ENCODE peak calls at places on chromosomes 2 and 18, in six cellular contexts. N, J, S, V, E and F are unnamed samples.

GRCh38 chr18:23894661-23895175 is 119.8 kb upstream of the TTC39C start:
- DNase-seq in N (no peak), J (no peak), S (no peak), V (no peak), E (no peak), F (no peak)

GRCh38 chr18:23226386-23226785 is 91.1 kb downstream of the CABLES1 start:
- DNase-seq in N (peak), J (no peak), S (peak), V (no peak), E (no peak), F (no peak)

GRCh38 chr2:231452799-231453508 is 11.3 kb downstream of the NCL start:
- DNase-seq in N (no peak), J (no peak), S (peak), V (peak), E (no peak), F (no peak)

GRCh38 chr18:31241900-31242409 is 76.0 kb upstream of the DSG1 start:
- DNase-seq in N (no peak), J (no peak), S (no peak), V (peak), E (peak), F (no peak)

GRCh38 chr18:58569490-58569911 is 59.4 kb downstream of the ALPK2 start:
- DNase-seq in N (peak), J (no peak), S (no peak), V (no peak), E (no peak), F (no peak)

GRCh38 chr2:225022188-225022587 is 20.1 kb downstream of the DOCK10 start:
- DNase-seq in N (no peak), J (no peak), S (no peak), V (no peak), E (no peak), F (no peak)

GRCh38 chr2:147524912-147525311 is 319.9 kb upstream of the ACVR2A start:
- DNase-seq in N (no peak), J (no peak), S (no peak), V (no peak), E (no peak), F (no peak)

GRCh38 chr2:80075719-80076118 is 228.8 kb downstream of the LRRTM1 start:
- DNase-seq in N (no peak), J (no peak), S (no peak), V (no peak), E (no peak), F (no peak)

GRCh38 chr2:196939381-196939780 is 12.9 kb upstream of the PGAP1 start:
- DNase-seq in N (peak), J (no peak), S (peak), V (no peak), E (no peak), F (no peak)

GRCh38 chr2:237209885-237210284 is 124.2 kb downstream of the COPS8 start:
- DNase-seq in N (peak), J (no peak), S (no peak), V (no peak), E (no peak), F (no peak)

GRCh38 chr2:237208373-237209045 is 122.8 kb downstream of the COPS8 start:
- DNase-seq in N (peak), J (no peak), S (peak), V (no peak), E (no peak), F (no peak)

GRCh38 chr2:237205551-237205950 is 119.9 kb downstream of the COPS8 start:
- DNase-seq in N (no peak), J (no peak), S (no peak), V (no peak), E (no peak), F (no peak)

GRCh38 chr2:237209046-237209375 is 123.3 kb downstream of the COPS8 start:
- DNase-seq in N (no peak), J (no peak), S (no peak), V (no peak), E (no peak), F (no peak)

DNA sequence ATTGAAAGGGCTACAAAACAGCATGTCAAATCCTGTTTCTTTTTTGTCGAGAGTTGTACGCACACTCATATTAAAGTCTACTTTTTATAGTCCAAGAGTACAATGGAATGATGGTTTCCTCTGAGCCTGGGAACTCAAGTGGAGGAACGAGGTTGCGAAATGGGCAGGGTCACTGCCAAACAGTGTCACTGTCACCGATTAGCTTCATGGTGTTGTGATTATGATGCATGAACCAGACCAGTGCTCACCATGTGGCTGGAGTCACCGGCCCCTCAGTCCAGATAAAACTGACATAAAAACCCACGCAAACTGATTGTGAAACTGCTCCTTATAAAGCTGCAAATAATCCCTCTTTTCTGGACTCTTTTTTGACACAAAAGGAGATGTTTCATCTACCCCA is 122.0 kb downstream of the COPS8 start:
- DNase-seq in N (peak), J (no peak), S (peak), V (no peak), E (no peak), F (no peak)
- H3K9ac ChIP-seq in N (peak), J (no peak), S (no peak), V (no peak), E (no peak), F (no peak)

GRCh38 chr2:105397025-105397722 is 1.7 kb downstream of the FHL2 start:
- DNase-seq in N (peak), J (no peak), S (no peak), V (no peak), E (peak), F (no peak)
- H3K4me3 ChIP-seq in N (peak), J (no peak), S (peak), V (no peak), E (peak), F (peak)

GRCh38 chr2:10302479-10303173 is at the start of gene HPCAL1:
- DNase-seq in N (peak), J (peak), S (peak), V (peak), E (peak), F (peak)

GRCh38 chr2:10297950-10298349 is 4.8 kb upstream of the HPCAL1 start:
- DNase-seq in N (peak), J (no peak), S (peak), V (no peak), E (peak), F (no peak)

GRCh38 chr2:10301946-10302478 is 692 bp upstream of the HPCAL1 start:
- DNase-seq in N (no peak), J (no peak), S (no peak), V (peak), E (no peak), F (no peak)

GRCh38 chr2:10300997-10301945 is 1.4 kb upstream of the HPCAL1 start:
- DNase-seq in N (no peak), J (no peak), S (no peak), V (no peak), E (no peak), F (no peak)

GRCh38 chr2:10300328-10300920 is 2.3 kb upstream of the HPCAL1 start:
- DNase-seq in N (no peak), J (no peak), S (no peak), V (no peak), E (no peak), F (no peak)
- H3K9ac ChIP-seq in N (no peak), J (no peak), S (no peak), V (no peak), E (no peak), F (no peak)

DNA sequence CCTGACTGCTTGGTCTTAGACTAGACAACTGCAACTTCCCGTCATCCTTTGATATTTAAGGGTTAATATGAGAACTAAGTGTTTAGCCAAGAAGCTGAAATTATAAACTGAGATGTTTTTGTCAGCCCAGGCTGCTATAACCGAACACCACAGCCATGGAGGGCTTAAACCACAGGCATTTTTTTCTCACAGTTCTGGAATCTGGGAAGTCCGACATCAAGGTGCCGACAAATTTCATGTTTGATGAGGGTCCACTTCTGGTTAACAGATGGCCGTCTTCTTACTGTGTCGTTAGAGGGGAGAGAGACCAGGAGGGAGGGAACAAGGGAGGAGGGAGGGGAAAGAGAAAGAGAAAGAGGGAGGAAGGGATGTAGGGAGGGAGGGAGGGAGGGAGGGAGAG is 6.5 kb upstream of the CNDP2 start:
- DNase-seq in N (peak), J (no peak), S (peak), V (no peak), E (no peak), F (no peak)
- H3K4me3 ChIP-seq in N (peak), J (no peak), S (no peak), V (no peak), E (no peak), F (no peak)

GRCh38 chr2:106960633-106961205 is 74.8 kb upstream of the ST6GAL2 start:
- DNase-seq in N (no peak), J (no peak), S (no peak), V (peak), E (no peak), F (no peak)

GRCh38 chr2:106963893-106964292 is 77.9 kb upstream of the ST6GAL2 start:
- DNase-seq in N (no peak), J (no peak), S (no peak), V (no peak), E (no peak), F (no peak)

GRCh38 chr2:106963156-106963555 is 77.2 kb upstream of the ST6GAL2 start:
- DNase-seq in N (peak), J (no peak), S (no peak), V (no peak), E (no peak), F (no peak)

GRCh38 chr2:106959975-106960632 is 74.1 kb upstream of the ST6GAL2 start:
- DNase-seq in N (peak), J (no peak), S (no peak), V (no peak), E (no peak), F (no peak)

GRCh38 chr2:106961328-106961727 is 75.4 kb upstream of the ST6GAL2 start:
- DNase-seq in N (no peak), J (no peak), S (no peak), V (no peak), E (no peak), F (no peak)
- H3K9ac ChIP-seq in N (no peak), J (no peak), S (no peak), V (no peak), E (no peak), F (no peak)

GRCh38 chr18:63303562-63303961 is 16.0 kb downstream of the BCL2 start:
- DNase-seq in N (no peak), J (no peak), S (no peak), V (no peak), E (no peak), F (no peak)
- H3K4me3 ChIP-seq in N (no peak), J (no peak), S (no peak), V (no peak), E (no peak), F (no peak)

DNA sequence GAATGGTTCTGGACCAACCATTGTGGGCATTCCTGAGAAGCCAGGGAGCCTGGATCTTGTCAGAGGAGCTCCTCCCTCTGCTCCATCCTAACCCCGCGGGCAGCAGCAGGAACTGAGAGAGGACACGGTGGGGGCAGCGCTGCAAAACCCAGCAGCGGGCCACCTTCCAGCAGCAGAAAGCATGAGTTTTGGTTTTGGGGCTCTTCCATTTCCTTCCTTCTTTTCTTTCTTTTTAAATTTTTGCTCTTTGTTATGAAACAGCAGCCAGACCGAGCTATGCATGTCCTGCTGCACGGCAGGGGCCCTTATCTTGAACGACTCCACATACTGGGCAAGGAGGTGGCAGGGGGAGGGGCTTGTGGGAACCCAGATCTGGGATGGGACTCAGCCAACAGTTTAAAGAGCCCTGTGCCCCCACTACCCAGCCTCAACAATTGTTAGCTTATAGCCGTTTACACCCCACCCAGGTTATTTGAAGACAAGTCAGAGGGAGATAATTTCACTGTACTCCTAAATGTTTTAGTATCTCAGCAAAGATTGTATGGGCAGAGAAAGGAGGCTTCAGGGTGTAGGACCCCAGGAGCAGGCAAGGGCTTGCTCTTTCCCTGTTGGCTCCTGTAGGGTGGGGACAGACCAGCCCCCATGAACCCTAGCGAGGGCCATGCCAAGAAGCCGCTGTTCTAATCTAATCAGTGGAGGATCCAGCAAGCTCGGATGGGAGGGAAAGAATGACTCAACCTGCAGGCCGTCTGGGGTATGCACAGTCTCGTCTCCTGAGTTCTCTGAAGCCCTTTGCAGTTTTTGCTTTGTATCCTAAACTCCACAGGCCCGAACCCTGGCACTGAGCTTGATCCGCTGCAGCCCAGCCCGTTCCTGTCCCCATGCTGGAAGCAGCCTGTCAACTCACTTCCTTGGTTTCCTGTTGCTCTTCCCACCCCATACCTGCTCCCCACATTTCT is 75.3 kb downstream of the LRRFIP1 start:
- DNase-seq in N (peak), J (no peak), S (peak), V (peak), E (no peak), F (no peak)
- H3K9ac ChIP-seq in N (peak), J (no peak), S (no peak), V (no peak), E (no peak), F (peak)

GRCh38 chr2:110677080-110677479 is 783 bp downstream of the BUB1 start:
- DNase-seq in N (peak), J (no peak), S (no peak), V (no peak), E (no peak), F (no peak)
- H3K4me3 ChIP-seq in N (peak), J (no peak), S (peak), V (peak), E (peak), F (peak)